ENCODE peak calls at places on chromosomes 6 and 20, in seven cellular contexts. U is stimulated activated CD8-positive, alpha-beta memory T cell treated with anti-CD3 and anti-CD28 coated beads, Interleukin-4, amount 100 ng/mL, for 1 hour; G is SW480; F is iris pigment epithelial cell; X is KBM-7; V is globus pallidus; P is D341Med. D is an unnamed sample.

GRCh38 chr6:6407061-6407723 is 86.7 kb upstream of the F13A1 start:
- DNase-seq in U (no peak), G (no peak), F (no peak), X (peak), V (no peak), P (no peak), D (no peak)

GRCh38 chr6:21138359-21139094 is 455.0 kb upstream of the SOX4 start:
- DNase-seq in U (no peak), G (no peak), F (no peak), X (no peak), V (no peak), P (no peak), D (no peak)

GRCh38 chr6:166202321-166202733 is 34.7 kb upstream of the TBXT start:
- DNase-seq in U (no peak), G (peak), F (no peak), X (no peak), V (peak), P (no peak), D (no peak)

GRCh38 chr6:89369009-89369408 is 16.5 kb upstream of the UBE2J1 start:
- DNase-seq in U (no peak), G (no peak), F (peak), X (no peak), V (no peak), P (peak), D (no peak)

GRCh38 chr6:28988536-28989415 is 16.3 kb downstream of the ZNF311 start:
- DNase-seq in U (peak), G (peak), F (peak), X (peak), V (no peak), P (peak), D (no peak)

GRCh38 chr6:43897571-43898302 is 127.7 kb downstream of the VEGFA start:
- DNase-seq in U (no peak), G (no peak), F (no peak), X (no peak), V (no peak), P (no peak), D (no peak)

GRCh38 chr6:90393232-90393884 is 96.7 kb upstream of the BACH2 start:
- DNase-seq in U (peak), G (peak), F (peak), X (peak), V (peak), P (peak), D (no peak)

GRCh38 chr6:34490390-34491090 is 24.7 kb downstream of the PACSIN1 start:
- DNase-seq in U (no peak), G (no peak), F (no peak), X (no peak), V (no peak), P (peak), D (no peak)

GRCh38 chr20:992801-993535 is 9.1 kb downstream of the RSPO4 start:
- DNase-seq in U (no peak), G (peak), F (no peak), X (no peak), V (no peak), P (no peak), D (no peak)

GRCh38 chr20:571754-572331 is 28.3 kb upstream of the CSNK2A1 start:
- DNase-seq in U (no peak), G (peak), F (no peak), X (no peak), V (no peak), P (peak), D (no peak)

GRCh38 chr6:85354761-85355618 is 94.9 kb upstream of the NT5E start:
- DNase-seq in U (peak), G (peak), F (peak), X (peak), V (peak), P (peak), D (no peak)

GRCh38 chr20:10264166-10264558 is 45.5 kb downstream of the SNAP25 start:
- DNase-seq in U (no peak), G (no peak), F (no peak), X (no peak), V (no peak), P (no peak), D (no peak)

GRCh38 chr6:42279966-42280629 is 62.4 kb upstream of the MRPS10 start:
- DNase-seq in U (no peak), G (no peak), F (peak), X (no peak), V (no peak), P (no peak), D (no peak)

GRCh38 chr20:60138263-60139127 is 180.3 kb downstream of the CDH26 start:
- DNase-seq in U (no peak), G (no peak), F (peak), X (no peak), V (peak), P (no peak), D (no peak)

GRCh38 chr6:3568396-3569082 is 111.7 kb upstream of the SLC22A23 start:
- DNase-seq in U (no peak), G (no peak), F (peak), X (no peak), V (no peak), P (peak), D (no peak)

GRCh38 chr20:36149469-36149868 is 5.1 kb upstream of the EPB41L1 start:
- DNase-seq in U (no peak), G (no peak), F (no peak), X (no peak), V (no peak), P (no peak), D (no peak)

GRCh38 chr20:50879649-50880550 is 51.3 kb downstream of the ADNP start:
- DNase-seq in U (no peak), G (no peak), F (no peak), X (no peak), V (no peak), P (no peak), D (no peak)

GRCh38 chr6:106746660-106747059 is 117.3 kb downstream of the QRSL1 start:
- DNase-seq in U (no peak), G (no peak), F (peak), X (no peak), V (no peak), P (no peak), D (no peak)

GRCh38 chr6:30544666-30545272 is 11.5 kb downstream of the GNL1 start:
- DNase-seq in U (no peak), G (peak), F (peak), X (peak), V (peak), P (peak), D (no peak)

GRCh38 chr6:53811082-53811481 is 16.3 kb downstream of the LRRC1 start:
- DNase-seq in U (no peak), G (peak), F (peak), X (no peak), V (no peak), P (no peak), D (no peak)

GRCh38 chr6:142947702-142948480 is 2.9 kb upstream of the HIVEP2 start:
- DNase-seq in U (no peak), G (no peak), F (no peak), X (no peak), V (no peak), P (no peak), D (no peak)

GRCh38 chr6:165300401-165300800 is 9.0 kb downstream of the C6orf118 start:
- DNase-seq in U (no peak), G (no peak), F (no peak), X (no peak), V (no peak), P (no peak), D (no peak)

GRCh38 chr6:1797801-1798200 is 188.1 kb downstream of the FOXC1 start:
- DNase-seq in U (no peak), G (peak), F (peak), X (no peak), V (no peak), P (no peak), D (no peak)

GRCh38 chr6:91185072-91185471 is 598.2 kb upstream of the MAP3K7 start:
- DNase-seq in U (no peak), G (no peak), F (peak), X (no peak), V (no peak), P (no peak), D (no peak)

GRCh38 chr6:139081485-139081884 is 52.9 kb downstream of the ABRACL start:
- DNase-seq in U (no peak), G (no peak), F (no peak), X (no peak), V (no peak), P (no peak), D (no peak)

GRCh38 chr20:63740501-63741353 is 1.2 kb downstream of the SLC2A4RG start:
- DNase-seq in U (no peak), G (peak), F (peak), X (peak), V (peak), P (peak), D (no peak)

GRCh38 chr6:137093183-137094069 is 48.7 kb upstream of the IL20RA start:
- DNase-seq in U (no peak), G (no peak), F (no peak), X (no peak), V (no peak), P (no peak), D (no peak)

GRCh38 chr6:2853766-2854393 is 12.2 kb upstream of the SERPINB1 start:
- DNase-seq in U (peak), G (peak), F (peak), X (no peak), V (no peak), P (no peak), D (no peak)

GRCh38 chr20:16178671-16179070 is 394.6 kb downstream of the KIF16B start:
- DNase-seq in U (no peak), G (no peak), F (no peak), X (no peak), V (no peak), P (no peak), D (no peak)

GRCh38 chr6:7731289-7731688 is 5.4 kb downstream of the BMP6 start:
- DNase-seq in U (no peak), G (no peak), F (no peak), X (peak), V (no peak), P (no peak), D (no peak)

GRCh38 chr6:105713474-105714118 is 310.7 kb upstream of the PREP start:
- DNase-seq in U (no peak), G (peak), F (no peak), X (peak), V (no peak), P (no peak), D (no peak)